ENCODE peak calls at places on chromosome 9, in ten cellular contexts. L is endodermal cell; S is tibial nerve; N is CD8-positive, alpha-beta T cell; I is A549; Z is RWPE1; V is OCI-LY7; J is PC-9; U is epithelial cell of prostate; B is dorsolateral prefrontal cortex. A is an unnamed sample.

GRCh38 chr9:110655723-110656641 is 12.6 kb upstream of the MUSK start:
- DNase-seq in I (no peak), V (no peak), B (no peak), J (no peak), N (no peak), L (no peak), S (peak), U (no peak), Z (peak), A (no peak)

GRCh38 chr9:8251566-8251965 is 452.0 kb upstream of the DMAC1 start:
- DNase-seq in J (no peak), L (no peak), N (no peak), U (no peak), I (no peak), S (no peak), V (no peak), B (no peak), Z (no peak), A (no peak)

GRCh38 chr9:112820886-112821285 is 69.8 kb downstream of the SLC46A2 start:
- DNase-seq in I (no peak), Z (peak), J (no peak), B (no peak), U (no peak), S (no peak), V (no peak), N (no peak), L (no peak), A (no peak)

GRCh38 chr9:26500471-26500870 is 392.1 kb downstream of the CAAP1 start:
- DNase-seq in Z (no peak), L (no peak), S (no peak), J (no peak), I (no peak), V (no peak), U (no peak), N (no peak), B (no peak), A (no peak)

GRCh38 chr9:71767421-71768321 is 642 bp downstream of the CEMIP2 start:
- DNase-seq in L (peak), I (no peak), U (no peak), Z (no peak), J (peak), S (no peak), N (peak), V (no peak), B (peak), A (no peak)

GRCh38 chr9:6739218-6739617 is 18.6 kb upstream of the KDM4C start:
- DNase-seq in B (no peak), Z (no peak), U (no peak), J (no peak), S (no peak), L (no peak), N (no peak), I (peak), V (peak), A (no peak)

GRCh38 chr9:111959468-111959941 is 62.9 kb downstream of the UGCG start:
- DNase-seq in L (no peak), J (peak), U (peak), V (no peak), Z (peak), B (no peak), S (no peak), I (peak), N (no peak), A (no peak)

GRCh38 chr9:126248680-126249079 is 77.9 kb upstream of the MVB12B start:
- DNase-seq in V (no peak), I (no peak), Z (peak), B (no peak), L (no peak), N (no peak), J (no peak), S (no peak), U (peak), A (no peak)

GRCh38 chr9:20944507-20944906 is 86.9 kb downstream of the HACD4 start:
- DNase-seq in V (no peak), S (no peak), U (no peak), N (no peak), L (no peak), I (no peak), Z (no peak), B (no peak), J (no peak), A (no peak)

GRCh38 chr9:98314381-98315066 is 59.1 kb upstream of the TBC1D2 start:
- DNase-seq in L (peak), U (peak), B (no peak), Z (peak), S (no peak), N (no peak), I (no peak), V (no peak), J (no peak), A (no peak)

GRCh38 chr9:72305102-72305546 is 59.9 kb downstream of the ZFAND5 start:
- DNase-seq in B (peak), S (no peak), N (peak), L (peak), V (no peak), J (peak), Z (no peak), I (peak), U (peak), A (peak)

GRCh38 chr9:87874320-87874655 is 8.4 kb upstream of the SPATA31E1 start:
- DNase-seq in V (no peak), N (no peak), I (no peak), S (no peak), U (no peak), J (no peak), B (no peak), L (peak), Z (no peak), A (no peak)

GRCh38 chr9:98972641-98973545 is 29.2 kb downstream of the COL15A1 start:
- DNase-seq in N (no peak), B (no peak), J (no peak), U (no peak), L (peak), Z (no peak), S (no peak), V (no peak), I (no peak), A (no peak)

GRCh38 chr9:6230037-6230778 is 14.6 kb downstream of the IL33 start:
- DNase-seq in V (no peak), L (no peak), Z (peak), I (no peak), J (no peak), B (no peak), N (no peak), U (no peak), S (no peak), A (no peak)

GRCh38 chr9:128203842-128204551 is 818 bp downstream of the DNM1 start:
- DNase-seq in Z (peak), V (no peak), B (peak), I (peak), S (no peak), N (no peak), L (peak), J (peak), U (no peak), A (no peak)

GRCh38 chr9:23826120-23826629 is at the start of gene ELAVL2:
- DNase-seq in L (peak), B (peak), Z (peak), V (no peak), J (no peak), N (no peak), S (peak), I (peak), U (peak), A (peak)

GRCh38 chr9:127117801-127118200 is 4.6 kb downstream of the ANGPTL2 start:
- DNase-seq in U (no peak), Z (no peak), N (no peak), V (no peak), J (no peak), L (no peak), S (no peak), B (no peak), I (no peak), A (no peak)

GRCh38 chr9:87603854-87604490 is 106.3 kb downstream of the DAPK1 start:
- DNase-seq in S (no peak), J (no peak), Z (no peak), N (no peak), B (no peak), U (no peak), I (no peak), V (no peak), L (no peak), A (no peak)

GRCh38 chr9:120694559-120694958 is 19.7 kb downstream of the MEGF9 start:
- DNase-seq in I (no peak), N (no peak), J (no peak), U (no peak), V (no peak), S (no peak), Z (no peak), L (no peak), B (no peak), A (no peak)

GRCh38 chr9:123998278-123998925 is 13.2 kb upstream of the LHX2 start:
- DNase-seq in Z (no peak), J (no peak), B (no peak), L (no peak), N (no peak), V (no peak), S (no peak), U (no peak), I (no peak), A (no peak)

GRCh38 chr9:81801190-81801589 is 111.8 kb upstream of the TLE1 start:
- DNase-seq in B (no peak), U (no peak), N (no peak), L (no peak), V (no peak), Z (peak), J (peak), I (no peak), S (no peak), A (no peak)

GRCh38 chr9:89781838-89782237 is 177.0 kb downstream of the GADD45G start:
- DNase-seq in J (no peak), I (no peak), B (no peak), U (no peak), S (no peak), Z (no peak), L (peak), N (no peak), V (peak), A (no peak)

GRCh38 chr9:100425758-100426157 is 1.2 kb upstream of the MSANTD3 start:
- DNase-seq in B (no peak), L (no peak), V (no peak), U (no peak), N (no peak), J (no peak), Z (no peak), I (no peak), S (no peak), A (no peak)

GRCh38 chr9:114238471-114238870 is 83.1 kb downstream of the COL27A1 start:
- DNase-seq in B (no peak), U (no peak), J (no peak), N (no peak), I (no peak), V (no peak), Z (no peak), S (no peak), L (no peak), A (no peak)

GRCh38 chr9:14661421-14662059 is 31.7 kb downstream of the ZDHHC21 start:
- DNase-seq in U (no peak), J (no peak), V (peak), I (no peak), S (no peak), Z (no peak), B (no peak), N (no peak), L (no peak), A (no peak)

GRCh38 chr9:99431103-99431502 is 209.0 kb downstream of the SEC61B start:
- DNase-seq in J (no peak), Z (no peak), S (no peak), U (no peak), L (no peak), B (no peak), I (no peak), N (no peak), V (no peak), A (no peak)

GRCh38 chr9:6150483-6150882 is 65.1 kb upstream of the IL33 start:
- DNase-seq in J (no peak), L (no peak), V (no peak), N (no peak), B (no peak), U (no peak), I (no peak), S (no peak), Z (no peak), A (no peak)

DNA sequence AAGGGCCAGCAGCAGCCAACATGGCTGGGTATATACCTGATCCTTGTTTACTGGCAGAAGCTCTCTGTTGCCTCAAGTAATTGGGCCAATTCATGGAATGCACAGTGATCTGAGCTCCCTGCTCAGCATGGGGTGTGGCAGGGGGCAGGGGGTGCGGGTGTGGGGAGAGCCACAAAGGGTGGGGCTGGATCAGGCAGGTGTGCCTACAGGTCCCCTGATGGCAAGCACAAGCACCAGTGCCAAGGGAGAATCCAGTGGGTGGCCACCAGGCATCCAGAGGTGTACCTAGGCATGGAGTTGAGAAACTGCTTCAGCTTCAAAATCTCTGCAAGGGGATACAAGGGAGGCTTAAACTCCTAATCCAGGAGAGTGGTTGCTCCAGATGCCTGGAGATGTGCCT is 235.8 kb upstream of the TLE4 start:
- DNase-seq in L (no peak), I (no peak), U (no peak), S (no peak), J (no peak), B (no peak), V (no peak), N (no peak), Z (no peak), A (no peak)
- H3K27ac ChIP-seq in L (no peak), I (no peak), U (no peak), S (no peak), J (no peak), B (no peak), V (no peak), N (no peak), Z (no peak), A (no peak)

GRCh38 chr9:136405481-136405880 is 4.9 kb downstream of the ENTR1 start:
- DNase-seq in S (no peak), L (no peak), B (no peak), N (no peak), J (no peak), U (no peak), Z (no peak), I (no peak), V (no peak), A (no peak)

GRCh38 chr9:136402067-136402466 is 2.1 kb upstream of the SNAPC4 start:
- DNase-seq in S (no peak), V (no peak), B (no peak), J (no peak), L (no peak), I (no peak), U (no peak), N (no peak), Z (no peak), A (no peak)

GRCh38 chr9:136404801-136405136 is 4.8 kb upstream of the SNAPC4 start:
- DNase-seq in I (no peak), S (no peak), B (no peak), L (no peak), U (no peak), N (no peak), Z (no peak), J (no peak), V (no peak), A (no peak)

GRCh38 chr9:136403915-136404800 is 4.2 kb upstream of the SNAPC4 start:
- DNase-seq in N (peak), I (no peak), S (no peak), B (no peak), Z (no peak), V (no peak), J (no peak), L (no peak), U (no peak), A (no peak)

GRCh38 chr9:136403538-136403914 is 3.6 kb upstream of the SNAPC4 start:
- DNase-seq in J (no peak), B (no peak), L (no peak), N (peak), Z (no peak), I (no peak), U (no peak), V (no peak), S (no peak), A (no peak)
- H3K27ac ChIP-seq in J (no peak), B (no peak), L (no peak), N (peak), Z (peak), I (no peak), U (no peak), V (no peak), S (peak), A (no peak)

GRCh38 chr9:137150485-137151060 is 11.6 kb downstream of the GRIN1 start:
- DNase-seq in B (no peak), Z (peak), V (peak), N (no peak), S (no peak), U (no peak), L (peak), J (peak), I (no peak), A (no peak)
- H3K27ac ChIP-seq in B (no peak), Z (peak), V (peak), N (no peak), S (no peak), U (no peak), L (no peak), J (no peak), I (no peak), A (no peak)

DNA sequence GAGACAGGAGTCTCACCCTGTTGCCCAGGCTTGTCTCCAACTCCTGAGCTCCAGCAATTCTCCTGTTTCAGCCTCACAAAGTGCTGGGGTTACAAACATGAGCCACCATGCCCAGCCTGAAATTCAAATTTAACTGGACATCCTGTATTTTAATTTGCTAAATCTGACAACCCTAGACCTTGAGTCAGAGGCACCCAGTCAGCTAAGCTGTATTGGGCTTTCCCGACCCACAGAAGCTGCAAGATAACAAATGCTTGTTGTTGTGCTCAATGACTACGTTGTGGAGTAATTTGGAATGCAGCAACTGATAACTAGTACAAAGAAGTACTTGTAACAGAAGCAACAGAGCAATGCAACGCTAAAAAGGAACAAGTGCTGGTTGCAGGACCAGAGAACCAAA is 533.1 kb downstream of the NTRK2 start:
- DNase-seq in V (no peak), U (no peak), J (no peak), B (no peak), L (peak), I (no peak), S (no peak), Z (no peak), N (no peak), A (no peak)
- H3K27ac ChIP-seq in V (no peak), U (no peak), J (no peak), B (no peak), L (no peak), I (no peak), S (no peak), Z (peak), N (no peak), A (peak)

GRCh38 chr9:121917375-121918335 is 175.5 kb downstream of the TTLL11 start:
- DNase-seq in V (no peak), B (no peak), I (no peak), L (no peak), N (no peak), Z (no peak), U (no peak), S (no peak), J (no peak), A (no peak)
- H3K27ac ChIP-seq in V (no peak), B (no peak), I (no peak), L (no peak), N (no peak), Z (no peak), U (no peak), S (no peak), J (no peak), A (no peak)

DNA sequence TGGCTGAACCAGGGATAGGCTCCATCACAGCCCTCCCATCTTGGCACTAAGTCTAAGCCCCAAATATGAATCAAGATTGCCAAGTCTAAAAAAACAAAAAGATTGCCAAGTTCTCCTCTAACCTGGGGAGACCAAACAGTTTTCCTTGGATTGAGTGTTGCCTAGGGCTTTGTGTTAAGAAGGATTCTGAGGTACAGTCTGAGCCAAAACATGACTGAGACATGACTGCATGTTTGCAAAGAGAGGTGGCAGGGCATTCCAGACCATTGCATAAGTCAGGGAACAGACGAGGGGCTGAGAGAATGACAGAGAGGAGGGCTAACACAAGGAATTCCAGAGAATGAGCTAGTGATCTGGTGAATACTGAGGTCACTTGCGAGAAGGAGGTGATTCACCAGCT is 11.4 kb downstream of the LAMC3 start:
- DNase-seq in V (no peak), L (no peak), B (no peak), I (no peak), S (no peak), N (no peak), J (no peak), U (no peak), Z (no peak), A (no peak)
- H3K27ac ChIP-seq in V (no peak), L (no peak), B (no peak), I (no peak), S (no peak), N (no peak), J (no peak), U (no peak), Z (no peak), A (no peak)

GRCh38 chr9:91214086-91214485 is 147.6 kb downstream of the AUH start:
- DNase-seq in Z (peak), J (no peak), U (no peak), I (no peak), B (no peak), L (no peak), V (no peak), N (no peak), S (no peak), A (no peak)

GRCh38 chr9:91211414-91211813 is 150.3 kb downstream of the AUH start:
- DNase-seq in V (no peak), U (no peak), B (no peak), L (no peak), J (no peak), Z (no peak), I (no peak), N (no peak), S (no peak), A (no peak)

GRCh38 chr9:91214867-91215266 is 146.9 kb downstream of the AUH start:
- DNase-seq in Z (no peak), J (no peak), B (no peak), V (no peak), U (no peak), S (no peak), I (no peak), L (no peak), N (no peak), A (no peak)

GRCh38 chr9:91211919-91212318 is 149.8 kb downstream of the AUH start:
- DNase-seq in I (no peak), B (no peak), S (no peak), V (no peak), Z (no peak), J (no peak), L (no peak), U (no peak), N (no peak), A (no peak)

GRCh38 chr9:91212592-91213243 is 149.0 kb downstream of the AUH start:
- DNase-seq in N (no peak), I (no peak), U (no peak), V (peak), L (no peak), B (no peak), Z (no peak), J (no peak), S (no peak), A (no peak)
- H3K27ac ChIP-seq in N (no peak), I (no peak), U (no peak), V (no peak), L (no peak), B (no peak), Z (no peak), J (no peak), S (peak), A (no peak)

GRCh38 chr9:38619556-38620447 is 594 bp downstream of the ANKRD18A start:
- DNase-seq in B (peak), J (peak), L (peak), V (no peak), S (no peak), N (no peak), I (no peak), Z (no peak), U (no peak), A (no peak)
- H3K27ac ChIP-seq in B (no peak), J (no peak), L (no peak), V (no peak), S (peak), N (no peak), I (peak), Z (peak), U (peak), A (peak)

A was measured in substantia nigra.